ENCODE peak calls at places on chromosomes 12 and 14, in six cellular contexts. X is psoas muscle; O is progenitor cell of endocrine pancreas; E is right atrium auricular region; R is CD4-positive, alpha-beta T cell; V is dorsolateral prefrontal cortex. J is an unnamed sample.

GRCh38 chr14:65377576-65377975 is 35.0 kb upstream of the FUT8 start:
- DNase-seq in O (no peak), X (no peak), E (no peak), R (no peak), V (no peak), J (no peak)

GRCh38 chr12:117985182-117985581 is 16.4 kb upstream of the KSR2 start:
- DNase-seq in E (no peak), X (no peak), V (no peak), R (no peak), O (no peak), J (no peak)

GRCh38 chr12:90058721-90059120 is 350.1 kb upstream of the ATP2B1 start:
- DNase-seq in R (no peak), V (no peak), E (no peak), O (no peak), X (no peak), J (no peak)

GRCh38 chr12:124853781-124854636 is 9.7 kb downstream of the SCARB1 start:
- DNase-seq in X (no peak), E (no peak), R (no peak), O (no peak), V (no peak), J (no peak)

GRCh38 chr12:99611590-99611989 is 36.0 kb upstream of the GARIN6 start:
- DNase-seq in R (no peak), V (no peak), X (no peak), E (no peak), O (no peak), J (no peak)

GRCh38 chr14:92930737-92931602 is 8.0 kb downstream of the CHGA start:
- DNase-seq in E (no peak), V (no peak), X (no peak), O (no peak), R (no peak), J (no peak)

GRCh38 chr14:51719970-51720369 is 68.3 kb downstream of the FRMD6 start:
- DNase-seq in R (no peak), O (no peak), E (no peak), X (no peak), V (no peak), J (no peak)

GRCh38 chr12:50192908-50193307 is 25.7 kb upstream of the CERS5 start:
- DNase-seq in V (no peak), O (no peak), X (no peak), R (no peak), E (no peak), J (no peak)

GRCh38 chr12:116138781-116139180 is 138.7 kb downstream of the MED13L start:
- DNase-seq in E (no peak), X (no peak), V (no peak), O (no peak), R (no peak), J (no peak)

GRCh38 chr14:23481992-23482813 is 12.7 kb downstream of the NGDN start:
- DNase-seq in E (no peak), X (no peak), O (no peak), R (no peak), V (no peak), J (no peak)

GRCh38 chr14:88364710-88365413 is 20.6 kb upstream of the SPATA7 start:
- DNase-seq in O (no peak), X (no peak), R (no peak), E (no peak), V (no peak), J (no peak)

GRCh38 chr14:53010193-53010592 is 59.3 kb upstream of the FERMT2 start:
- DNase-seq in X (no peak), R (no peak), O (no peak), E (no peak), V (no peak), J (no peak)

GRCh38 chr12:111600296-111600562 is 1.1 kb upstream of the ATXN2 start:
- DNase-seq in R (no peak), X (no peak), O (no peak), V (no peak), E (no peak), J (no peak)

GRCh38 chr12:105483691-105484090 is 153.2 kb downstream of the C12orf75 start:
- DNase-seq in R (no peak), V (no peak), E (no peak), X (no peak), O (no peak), J (no peak)

GRCh38 chr12:110699591-110700445 is 10.9 kb upstream of the HVCN1 start:
- DNase-seq in X (no peak), E (no peak), V (no peak), R (no peak), O (no peak), J (no peak)

GRCh38 chr14:67413806-67414769 is 2.1 kb upstream of the PLEK2 start:
- DNase-seq in E (no peak), O (no peak), X (no peak), V (no peak), R (no peak), J (no peak)

GRCh38 chr12:52878507-52879393 is 26.1 kb downstream of the KRT8 start:
- DNase-seq in O (no peak), E (no peak), V (no peak), R (no peak), X (no peak), J (no peak)

GRCh38 chr12:118999107-118999506 is 17.8 kb downstream of the SRRM4 start:
- DNase-seq in E (no peak), R (no peak), X (no peak), O (no peak), V (no peak), J (no peak)

GRCh38 chr14:91298576-91298975 is 54.1 kb upstream of the GPR68 start:
- DNase-seq in X (no peak), E (no peak), R (no peak), O (no peak), V (no peak), J (no peak)

GRCh38 chr14:90567191-90567590 is 170.4 kb downstream of the CALM1 start:
- DNase-seq in O (no peak), E (no peak), V (peak), X (no peak), R (no peak), J (no peak)

GRCh38 chr12:85007836-85008235 is 28.2 kb downstream of the TSPAN19 start:
- DNase-seq in V (no peak), E (no peak), O (no peak), X (no peak), R (no peak), J (no peak)

GRCh38 chr14:47332939-47333338 is 342.5 kb downstream of the MDGA2 start:
- DNase-seq in E (no peak), V (no peak), R (no peak), X (no peak), O (no peak), J (no peak)

GRCh38 chr12:93415723-93416464 is 25.9 kb downstream of the UBE2N start:
- DNase-seq in X (no peak), O (no peak), E (no peak), V (no peak), R (no peak), J (no peak)

GRCh38 chr12:124184456-124184855 is 110.4 kb upstream of the RFLNA start:
- DNase-seq in X (no peak), O (no peak), R (no peak), V (no peak), E (no peak), J (no peak)

GRCh38 chr12:62862259-62862881 is 72.6 kb downstream of the PPM1H start:
- DNase-seq in E (no peak), X (no peak), R (no peak), O (no peak), V (no peak), J (no peak)

GRCh38 chr12:23947395-23947794 is 2.1 kb downstream of the SOX5 start:
- DNase-seq in O (no peak), E (no peak), V (no peak), R (no peak), X (no peak), J (no peak)

GRCh38 chr12:95072900-95073697 is at the start of gene NR2C1:
- DNase-seq in R (peak), O (peak), E (peak), V (peak), X (peak), J (peak)

GRCh38 chr12:46678441-46678840 is 147.4 kb downstream of the SLC38A4 start:
- DNase-seq in O (no peak), E (no peak), V (no peak), X (no peak), R (no peak), J (no peak)

GRCh38 chr12:46676797-46677520 is 148.8 kb downstream of the SLC38A4 start:
- DNase-seq in E (no peak), X (no peak), R (no peak), V (no peak), O (no peak), J (no peak)

GRCh38 chr12:46676396-46676795 is 149.4 kb downstream of the SLC38A4 start:
- DNase-seq in R (no peak), O (no peak), V (no peak), X (no peak), E (no peak), J (no peak)

GRCh38 chr12:46679754-46680153 is 146.0 kb downstream of the SLC38A4 start:
- DNase-seq in X (no peak), E (no peak), R (no peak), O (no peak), V (no peak), J (no peak)

GRCh38 chr12:46677749-46678148 is 148.0 kb downstream of the SLC38A4 start:
- DNase-seq in E (no peak), X (no peak), V (no peak), O (no peak), R (no peak), J (no peak)
- TF ChIP-seq CTCF in E (peak), X (peak), V (no peak), O (no peak), R (peak), J (peak)

DNA sequence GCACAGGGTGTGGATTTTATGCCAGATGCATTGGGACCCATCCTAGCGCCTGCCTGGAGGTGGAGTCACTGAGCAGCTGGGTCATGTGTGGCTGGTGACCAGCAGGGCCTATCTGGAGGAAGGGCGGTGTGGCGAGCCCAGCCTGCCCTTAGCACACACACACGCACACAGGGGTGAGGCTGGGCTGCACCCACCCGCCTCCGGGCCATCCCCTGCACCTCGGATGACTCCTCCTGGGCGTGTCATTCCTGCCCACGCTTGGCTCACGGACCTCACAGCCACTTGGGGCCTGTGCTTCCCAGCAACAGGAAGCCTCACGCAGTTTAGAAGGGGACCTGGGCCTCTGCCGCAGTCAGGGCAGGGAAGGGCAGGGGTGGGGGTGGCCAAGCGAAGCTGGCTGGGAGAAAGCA is 36.2 kb upstream of the FZD10 start:
- DNase-seq in O (no peak), X (peak), V (no peak), R (no peak), E (peak), J (no peak)
- TF ChIP-seq CTCF in O (no peak), X (no peak), V (no peak), R (no peak), E (no peak), J (no peak)

DNA sequence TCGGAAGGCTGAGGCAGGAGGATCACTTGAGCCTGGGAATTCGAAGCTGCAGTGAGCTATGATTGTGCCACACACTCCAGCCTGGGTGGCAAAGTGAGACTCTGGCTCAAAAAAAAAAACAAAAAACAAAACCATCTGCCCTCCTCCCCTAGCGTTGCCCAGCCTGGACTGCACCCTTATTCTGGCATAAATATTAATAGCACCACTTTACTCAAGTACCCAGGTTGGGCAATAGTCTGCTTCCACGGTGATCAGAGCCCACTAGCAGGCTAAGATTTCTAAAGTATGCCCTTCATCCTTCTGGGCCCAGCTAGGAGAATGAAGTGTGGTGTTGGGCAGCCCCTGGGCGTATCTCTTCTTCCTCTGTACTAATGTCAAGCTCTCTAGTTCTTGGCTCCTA is 33.3 kb downstream of the KCTD10 start:
- DNase-seq in V (no peak), O (no peak), E (no peak), X (no peak), R (no peak), J (no peak)
- TF ChIP-seq CTCF in V (no peak), O (no peak), E (no peak), X (no peak), R (no peak), J (no peak)

GRCh38 chr12:108495823-108496579 is 19.1 kb upstream of the FICD start:
- DNase-seq in V (no peak), R (no peak), O (no peak), X (no peak), E (no peak), J (no peak)

GRCh38 chr12:108491256-108491655 is 23.8 kb upstream of the FICD start:
- DNase-seq in V (no peak), R (no peak), O (no peak), E (no peak), X (no peak), J (no peak)

GRCh38 chr12:108498136-108498535 is 16.9 kb upstream of the FICD start:
- DNase-seq in R (no peak), X (no peak), O (no peak), V (no peak), E (no peak), J (no peak)

GRCh38 chr12:108495054-108495453 is 20.0 kb upstream of the FICD start:
- DNase-seq in V (no peak), O (no peak), X (no peak), R (no peak), E (no peak), J (no peak)
- TF ChIP-seq CTCF in V (peak), O (peak), X (no peak), R (no peak), E (peak), J (peak)

DNA sequence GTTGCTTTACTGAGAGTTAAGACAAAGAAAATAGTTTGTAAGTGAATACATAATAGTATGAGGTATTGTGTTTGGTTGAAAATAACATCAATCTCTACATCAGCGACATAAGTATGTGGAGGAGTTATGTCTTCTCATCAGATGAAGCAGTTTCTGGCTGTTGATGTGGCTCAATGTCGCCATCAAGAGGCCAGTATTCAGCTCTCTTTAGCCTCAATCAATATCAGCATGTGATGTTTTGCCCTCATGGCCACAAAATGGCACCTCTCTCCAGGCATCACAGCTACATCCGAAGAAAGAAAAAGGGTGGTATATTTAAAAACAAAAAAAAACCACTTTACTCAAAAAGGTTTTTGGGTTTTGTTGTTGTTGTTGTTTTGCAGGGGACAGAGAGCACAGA is 302.3 kb upstream of the TMEM132C start:
- DNase-seq in X (no peak), O (no peak), V (no peak), E (no peak), R (no peak), J (no peak)
- TF ChIP-seq CTCF in X (no peak), O (no peak), V (no peak), E (peak), R (no peak), J (peak)

DNA sequence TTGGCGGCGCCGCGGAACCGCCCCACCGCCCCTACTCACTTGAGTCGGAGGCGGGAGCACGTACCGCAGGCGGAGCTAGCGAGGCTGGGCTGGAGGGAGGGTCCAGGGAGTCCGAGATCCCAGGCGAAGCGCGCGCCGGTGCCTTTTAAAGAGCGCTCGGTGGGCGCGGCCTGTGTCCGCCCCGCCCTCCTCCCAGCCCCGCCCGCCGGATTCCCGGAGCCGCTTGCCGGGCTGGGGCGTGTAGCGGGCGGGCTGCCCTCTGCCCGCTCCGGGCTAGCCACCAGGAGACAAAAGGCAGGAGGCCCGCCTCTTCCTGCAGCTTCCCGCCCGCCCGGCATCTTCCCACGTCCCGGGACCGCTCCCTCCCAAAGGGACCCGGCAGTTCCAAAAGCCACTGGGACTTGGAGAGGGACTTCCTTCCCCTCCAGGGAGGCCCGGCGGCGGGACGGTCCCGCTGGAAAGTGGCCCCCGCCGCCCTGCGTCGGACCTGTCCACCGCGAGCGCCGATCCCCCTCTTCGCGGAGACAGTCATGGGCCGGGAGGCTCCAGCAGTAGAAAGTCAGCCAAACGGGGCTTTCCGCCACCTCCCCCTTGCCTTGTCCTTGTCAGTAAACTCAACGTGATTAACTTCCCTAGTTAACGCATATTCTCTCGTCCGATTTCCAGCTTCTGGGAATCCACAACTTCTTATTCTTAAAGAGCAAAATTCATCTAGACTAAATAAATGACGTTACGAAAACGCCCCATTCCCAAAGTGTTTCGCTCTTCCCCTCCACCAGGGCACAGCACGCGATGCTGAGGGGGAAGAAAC is at the start of gene CSRP2:
- DNase-seq in E (peak), X (peak), V (peak), O (peak), R (peak), J (peak)
- TF ChIP-seq CTCF in E (peak), X (peak), V (no peak), O (peak), R (no peak), J (peak)

DNA sequence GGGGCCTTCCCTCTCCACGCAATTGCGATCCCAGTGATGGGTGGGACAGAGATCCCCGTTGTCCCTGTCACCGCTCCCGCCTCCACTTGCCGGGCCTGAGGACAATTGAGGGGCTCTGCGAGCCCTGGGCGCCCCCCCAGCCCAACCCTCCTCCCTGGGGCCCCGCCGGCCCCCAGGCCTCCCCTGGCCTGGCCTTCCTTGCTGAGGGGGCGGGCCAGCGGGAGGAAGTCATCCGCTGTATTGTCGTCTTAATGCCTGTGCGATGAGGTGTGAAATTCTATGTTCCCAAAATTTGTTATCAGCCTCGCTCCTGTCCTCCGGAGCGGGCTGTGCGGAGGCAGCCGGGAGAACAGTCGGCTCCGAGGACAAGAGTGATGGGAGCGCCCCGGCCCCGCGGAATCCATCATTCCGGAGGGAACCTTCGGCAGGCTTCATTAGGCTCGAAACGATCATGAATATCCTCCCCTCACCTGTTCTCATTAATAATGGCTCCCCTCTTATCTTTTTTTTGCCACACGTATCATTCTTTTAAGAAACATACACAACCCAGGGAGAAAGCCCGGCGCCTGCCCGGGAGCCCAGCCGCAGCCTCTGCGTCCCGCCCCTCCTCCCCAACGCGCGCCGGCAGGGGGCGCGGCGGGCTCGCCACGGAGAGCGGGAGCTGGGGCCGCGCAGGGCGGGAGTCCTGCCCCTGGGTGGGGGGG is 17.3 kb upstream of the DLK1 start:
- DNase-seq in X (no peak), R (no peak), V (no peak), O (no peak), E (no peak), J (no peak)
- TF ChIP-seq CTCF in X (peak), R (peak), V (peak), O (peak), E (peak), J (peak)

GRCh38 chr12:121921106-121921505 is 2.7 kb downstream of the CFAP251 start:
- DNase-seq in E (no peak), X (no peak), R (no peak), V (no peak), O (no peak), J (no peak)

GRCh38 chr12:121915841-121916321 is 2.5 kb upstream of the CFAP251 start:
- DNase-seq in X (no peak), O (no peak), V (no peak), E (no peak), R (no peak), J (no peak)

GRCh38 chr12:121916719-121917118 is 1.7 kb upstream of the CFAP251 start:
- DNase-seq in V (no peak), O (no peak), R (no peak), X (no peak), E (no peak), J (no peak)

GRCh38 chr12:121918679-121919038 is 267 bp downstream of the CFAP251 start:
- DNase-seq in R (no peak), E (no peak), X (no peak), O (no peak), V (no peak), J (no peak)

GRCh38 chr12:121917950-121918678 is at the start of gene CFAP251:
- DNase-seq in R (peak), V (peak), O (peak), E (peak), X (peak), J (peak)
- TF ChIP-seq CTCF in R (peak), V (no peak), O (peak), E (peak), X (peak), J (peak)

J was measured in type B pancreatic cell.